ENCODE peak calls at places on chromosomes 11 and 22, in six cellular contexts. B, C, R, H, G and X are unnamed samples.

GRCh38 chr11:19820100-19820499 is 107.5 kb downstream of the NAV2 start:
- DNase-seq in B (no peak), C (no peak), R (no peak), H (no peak), G (no peak), X (no peak)

GRCh38 chr11:96200243-96200642 is 142.8 kb downstream of the MAML2 start:
- DNase-seq in B (no peak), C (no peak), R (no peak), H (peak), G (no peak), X (no peak)

GRCh38 chr11:17544181-17544622 is at the start of gene USH1C:
- DNase-seq in B (no peak), C (no peak), R (no peak), H (no peak), G (peak), X (peak)

GRCh38 chr11:11836676-11837231 is 5.0 kb upstream of the USP47 start:
- DNase-seq in B (no peak), C (no peak), R (no peak), H (no peak), G (no peak), X (no peak)

GRCh38 chr11:69351460-69351859 is 57.5 kb downstream of the MYEOV start:
- DNase-seq in B (no peak), C (no peak), R (no peak), H (peak), G (no peak), X (no peak)

GRCh38 chr22:30015229-30015797 is 65.0 kb upstream of the HORMAD2 start:
- DNase-seq in B (no peak), C (no peak), R (no peak), H (no peak), G (no peak), X (no peak)

GRCh38 chr11:4181780-4182721 is 87.5 kb downstream of the RRM1 start:
- DNase-seq in B (no peak), C (peak), R (no peak), H (peak), G (no peak), X (peak)

GRCh38 chr11:71307811-71308645 is 55.7 kb upstream of the SHANK2 start:
- DNase-seq in B (no peak), C (no peak), R (no peak), H (no peak), G (no peak), X (no peak)

GRCh38 chr22:41636467-41636866 is 15.4 kb downstream of the XRCC6 start:
- DNase-seq in B (no peak), C (peak), R (no peak), H (peak), G (no peak), X (no peak)

GRCh38 chr22:50255099-50255498 is 4.0 kb upstream of the HDAC10 start:
- DNase-seq in B (no peak), C (no peak), R (no peak), H (no peak), G (no peak), X (no peak)

GRCh38 chr11:27200779-27201453 is 160.3 kb downstream of the BBOX1 start:
- DNase-seq in B (no peak), C (no peak), R (no peak), H (no peak), G (no peak), X (no peak)

GRCh38 chr22:19983701-19984100 is 32.9 kb downstream of the ARVCF start:
- DNase-seq in B (no peak), C (peak), R (no peak), H (no peak), G (no peak), X (peak)

GRCh38 chr11:111570796-111571195 is 30.3 kb downstream of the LAYN start:
- DNase-seq in B (no peak), C (no peak), R (no peak), H (no peak), G (no peak), X (no peak)

GRCh38 chr11:96275807-96276594 is 67.0 kb downstream of the MAML2 start:
- DNase-seq in B (no peak), C (no peak), R (no peak), H (peak), G (no peak), X (no peak)

GRCh38 chr11:65503923-65504670 is 5.3 kb downstream of the MALAT1 start:
- DNase-seq in B (no peak), C (no peak), R (peak), H (peak), G (no peak), X (no peak)

GRCh38 chr11:24239016-24239720 is 257.7 kb upstream of the LUZP2 start:
- DNase-seq in B (no peak), C (no peak), R (no peak), H (peak), G (no peak), X (no peak)

GRCh38 chr11:134258577-134258976 is 5.2 kb downstream of the ACAD8 start:
- DNase-seq in B (no peak), C (no peak), R (no peak), H (no peak), G (no peak), X (no peak)

GRCh38 chr22:37381489-37381888 is 45.8 kb downstream of the ELFN2 start:
- DNase-seq in B (no peak), C (no peak), R (no peak), H (no peak), G (no peak), X (no peak)

GRCh38 chr11:83571301-83571700 is 285.1 kb upstream of the CCDC90B start:
- DNase-seq in B (no peak), C (no peak), R (no peak), H (no peak), G (no peak), X (no peak)

GRCh38 chr11:61564936-61565696 is 15.8 kb downstream of the SYT7 start:
- DNase-seq in B (no peak), C (no peak), R (no peak), H (no peak), G (no peak), X (no peak)

GRCh38 chr11:2807801-2808241 is 77.8 kb downstream of the CDKN1C start:
- DNase-seq in B (no peak), C (peak), R (no peak), H (no peak), G (peak), X (peak)